ENCODE peak calls at places on chromosome 20, in ten cellular contexts. B is memory B cell; F is activated CD4-positive, alpha-beta T cell treated with anti-CD3 and anti-CD28 coated beads, Interleukin-2, amount 10 ng/mL, durations not matched to agents 7 days and 5 days; U is NCI-H187 treated with DMSO at 0.1 percent for 48 hours; Q is effector CD4-positive, alpha-beta T cell; V is neural crest cell; A is retina; L is left ventricle myocardium inferior; R is HT-29; O is HAP-1. M is an unnamed sample.

GRCh38 chr20:16708590-16708989 is 21.2 kb upstream of the SNRPB2 start:
- DNase-seq in B (no peak), F (no peak), U (no peak), Q (no peak), V (no peak), A (no peak), L (no peak), R (no peak), O (no peak), M (no peak)

GRCh38 chr20:34579191-34579661 is 20.7 kb downstream of the MAP1LC3A start:
- DNase-seq in B (no peak), F (no peak), U (no peak), Q (no peak), V (no peak), A (no peak), L (peak; percentile 61), R (peak; percentile 92), O (no peak), M (no peak)

GRCh38 chr20:10075606-10076005 is 40.8 kb downstream of the ANKEF1 start:
- DNase-seq in B (no peak), F (no peak), U (no peak), Q (no peak), V (no peak), A (no peak), L (no peak), R (no peak), O (no peak), M (no peak)

GRCh38 chr20:3580412-3580811 is 82.8 kb downstream of the GFRA4 start:
- DNase-seq in B (no peak), F (no peak), U (no peak), Q (no peak), V (no peak), A (no peak), L (no peak), R (no peak), O (no peak), M (no peak)

GRCh38 chr20:8132632-8133587 is 844 bp downstream of the PLCB1 start:
- DNase-seq in B (no peak), F (peak; percentile 7), U (no peak), Q (no peak), V (no peak), A (peak; percentile 60), L (peak; percentile 28), R (no peak), O (no peak), M (peak; percentile 9)

GRCh38 chr20:14918981-14919380 is 581.6 kb upstream of the FLRT3 start:
- DNase-seq in B (no peak), F (no peak), U (no peak), Q (no peak), V (no peak), A (no peak), L (no peak), R (no peak), O (no peak), M (no peak)

GRCh38 chr20:58125726-58126125 is 102.7 kb downstream of the ANKRD60 start:
- DNase-seq in B (no peak), F (no peak), U (no peak), Q (no peak), V (no peak), A (peak; percentile 0), L (no peak), R (no peak), O (no peak), M (no peak)

GRCh38 chr20:8267009-8267408 is 134.9 kb downstream of the PLCB1 start:
- DNase-seq in B (no peak), F (no peak), U (no peak), Q (no peak), V (no peak), A (no peak), L (no peak), R (no peak), O (no peak), M (no peak)

GRCh38 chr20:32565735-32566032 is 19.4 kb downstream of the NOL4L start:
- DNase-seq in B (no peak), F (no peak), U (no peak), Q (no peak), V (no peak), A (no peak), L (no peak), R (no peak), O (no peak), M (no peak)